ENCODE peak calls at places on chromosomes 2 and 18, in four cellular contexts. C, Z, A and J are unnamed samples.
A peak's percentile ranks its signal among the peaks of the same experiment; 100 is the strongest.

GRCh38 chr2:238290079-238290478 is 1.7 kb upstream of the PER2 start:
- DNase-seq in C (no peak), Z (peak; percentile 83), A (peak; percentile 51), J (no peak)

GRCh38 chr2:44936715-44937687 is 4.5 kb upstream of the SIX3 start:
- DNase-seq in C (peak; percentile 47), Z (no peak), A (no peak), J (no peak)

GRCh38 chr2:229805559-229805958 is 91.2 kb upstream of the DNER start:
- DNase-seq in C (no peak), Z (no peak), A (no peak), J (no peak)

GRCh38 chr2:134892282-134893054 is 26.2 kb upstream of the CCNT2 start:
- DNase-seq in C (no peak), Z (no peak), A (no peak), J (no peak)

GRCh38 chr2:39124000-39124769 is 3.3 kb upstream of the SOS1 start:
- DNase-seq in C (peak; percentile 95), Z (peak; percentile 97), A (peak; percentile 89), J (peak; percentile 92)

GRCh38 chr18:47968006-47968676 is 37.7 kb upstream of the SMAD2 start:
- DNase-seq in C (no peak), Z (no peak), A (no peak), J (no peak)

GRCh38 chr2:217729426-217730058 is 273.3 kb downstream of the TNS1 start:
- DNase-seq in C (peak; percentile 68), Z (no peak), A (no peak), J (no peak)

GRCh38 chr2:13114391-13114790 is 397.7 kb downstream of the TRIB2 start:
- DNase-seq in C (peak; percentile 40), Z (no peak), A (no peak), J (no peak)

GRCh38 chr18:32362484-32362883 is 108.2 kb downstream of the GAREM1 start:
- DNase-seq in C (no peak), Z (no peak), A (no peak), J (no peak)

GRCh38 chr2:143732931-143733330 is 603.7 kb downstream of the ARHGAP15 start:
- DNase-seq in C (no peak), Z (no peak), A (no peak), J (no peak)

GRCh38 chr2:233263045-233263570 is 11.6 kb downstream of the ATG16L1 start:
- DNase-seq in C (no peak), Z (no peak), A (no peak), J (no peak)

GRCh38 chr2:137964066-137964858 is at the start of gene HNMT:
- DNase-seq in C (peak; percentile 59), Z (peak; percentile 100), A (peak; percentile 54), J (no peak)

GRCh38 chr18:48672671-48673340 is 134.0 kb downstream of the CTIF start:
- DNase-seq in C (no peak), Z (no peak), A (no peak), J (no peak)

GRCh38 chr2:25714740-25715139 is 41.4 kb upstream of the DTNB start:
- DNase-seq in C (no peak), Z (no peak), A (no peak), J (peak; percentile 23)

GRCh38 chr2:26477126-26477910 is 606 bp downstream of the OTOF start:
- DNase-seq in C (no peak), Z (no peak), A (peak; percentile 39), J (no peak)

GRCh38 chr18:49935215-49935614 is 121.9 kb upstream of the ACAA2 start:
- DNase-seq in C (no peak), Z (no peak), A (no peak), J (no peak)

DNA sequence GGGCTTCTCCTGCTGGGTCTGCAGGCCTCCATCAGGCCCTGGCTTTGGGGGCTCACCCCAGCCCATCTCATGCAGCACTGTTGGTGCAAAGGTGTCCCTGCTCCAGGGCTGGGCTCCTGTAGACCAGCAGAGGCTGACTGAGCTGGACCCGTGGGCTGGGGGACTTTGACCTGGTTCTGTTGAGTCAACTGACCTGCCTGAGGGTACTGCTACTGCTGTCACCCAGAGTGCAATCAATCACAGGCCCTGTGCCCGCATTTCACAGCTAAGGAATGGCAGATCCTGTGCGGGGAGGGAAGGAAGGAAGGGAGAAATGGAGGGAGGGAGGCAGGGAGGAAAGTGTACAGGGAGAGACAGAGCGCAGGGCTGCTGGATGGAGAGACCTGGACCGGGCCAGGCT is 136.8 kb downstream of the TPO start:
- DNase-seq in C (no peak), Z (no peak), A (no peak), J (no peak)
- TF ChIP-seq FOXM1 in C (no peak), Z (no peak), A (no peak), J (no peak)

GRCh38 chr2:69767034-69767433 is 25.1 kb downstream of the ANXA4 start:
- DNase-seq in C (no peak), Z (no peak), A (no peak), J (no peak)
- TF ChIP-seq FOXM1 in C (no peak), Z (no peak), A (no peak), J (no peak)

GRCh38 chr2:236396818-236397350 is 132.7 kb upstream of the ASB18 start:
- DNase-seq in C (no peak), Z (no peak), A (no peak), J (no peak)

GRCh38 chr2:236394571-236394970 is 130.4 kb upstream of the ASB18 start:
- DNase-seq in C (no peak), Z (no peak), A (no peak), J (no peak)

GRCh38 chr2:236393581-236393980 is 129.4 kb upstream of the ASB18 start:
- DNase-seq in C (no peak), Z (no peak), A (no peak), J (no peak)

GRCh38 chr2:236393101-236393500 is 128.9 kb upstream of the ASB18 start:
- DNase-seq in C (no peak), Z (no peak), A (no peak), J (no peak)

DNA sequence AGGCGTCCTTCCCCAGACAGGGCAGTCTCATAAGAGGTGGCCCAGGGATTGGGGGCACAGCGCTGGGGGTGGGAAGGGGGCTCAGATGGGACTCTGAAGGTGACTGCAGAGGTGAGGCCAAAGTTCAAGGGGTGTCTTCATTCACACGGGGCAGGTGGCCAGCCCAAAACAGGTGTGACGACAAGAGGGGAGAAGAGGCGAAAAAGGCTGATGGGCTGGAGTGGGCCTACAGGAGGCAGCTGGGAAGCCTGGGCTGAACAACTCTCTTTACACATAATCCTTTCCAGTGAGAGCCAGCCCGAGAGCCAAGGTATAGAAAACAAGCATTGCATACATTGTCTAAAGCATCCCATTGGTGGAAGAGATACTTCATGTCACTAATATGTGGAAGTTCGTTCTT is 130.9 kb upstream of the ASB18 start:
- DNase-seq in C (no peak), Z (no peak), A (no peak), J (no peak)
- TF ChIP-seq FOXM1 in C (no peak), Z (no peak), A (no peak), J (no peak)

DNA sequence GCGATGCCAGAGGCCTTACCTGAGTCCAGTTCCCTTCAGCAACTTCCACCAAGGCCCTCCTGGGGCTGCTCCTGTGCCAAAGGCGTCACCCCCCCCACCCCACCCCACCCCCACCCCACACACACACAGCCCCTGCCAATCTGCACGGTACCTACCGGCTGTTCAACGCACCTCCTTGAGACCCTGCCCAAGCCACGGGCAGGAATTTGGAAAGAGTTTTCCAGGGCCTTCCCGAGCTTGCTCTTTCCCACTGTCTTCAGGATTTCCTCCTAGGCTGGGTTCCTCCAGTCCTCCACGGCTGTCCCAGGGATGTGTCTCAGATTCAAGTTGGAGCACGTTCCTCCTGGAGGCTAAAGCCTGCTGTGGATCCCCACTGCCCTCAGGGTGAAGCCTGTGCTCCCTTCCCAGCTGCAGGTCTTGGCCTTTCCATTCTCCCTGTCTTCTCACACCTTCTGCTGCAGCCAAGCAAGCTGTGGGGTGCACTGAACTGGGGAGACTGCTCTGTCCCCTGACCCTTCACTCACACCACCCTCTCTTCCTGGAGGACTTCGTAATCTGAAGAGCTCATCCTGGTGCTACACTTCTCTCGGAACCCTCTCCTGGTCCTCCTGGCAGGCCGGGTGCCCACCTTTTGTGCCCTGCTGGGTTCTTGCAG is 54.8 kb upstream of the HS6ST1 start:
- DNase-seq in C (no peak), Z (no peak), A (no peak), J (no peak)
- TF ChIP-seq FOXM1 in C (no peak), Z (no peak), A (no peak), J (no peak)

DNA sequence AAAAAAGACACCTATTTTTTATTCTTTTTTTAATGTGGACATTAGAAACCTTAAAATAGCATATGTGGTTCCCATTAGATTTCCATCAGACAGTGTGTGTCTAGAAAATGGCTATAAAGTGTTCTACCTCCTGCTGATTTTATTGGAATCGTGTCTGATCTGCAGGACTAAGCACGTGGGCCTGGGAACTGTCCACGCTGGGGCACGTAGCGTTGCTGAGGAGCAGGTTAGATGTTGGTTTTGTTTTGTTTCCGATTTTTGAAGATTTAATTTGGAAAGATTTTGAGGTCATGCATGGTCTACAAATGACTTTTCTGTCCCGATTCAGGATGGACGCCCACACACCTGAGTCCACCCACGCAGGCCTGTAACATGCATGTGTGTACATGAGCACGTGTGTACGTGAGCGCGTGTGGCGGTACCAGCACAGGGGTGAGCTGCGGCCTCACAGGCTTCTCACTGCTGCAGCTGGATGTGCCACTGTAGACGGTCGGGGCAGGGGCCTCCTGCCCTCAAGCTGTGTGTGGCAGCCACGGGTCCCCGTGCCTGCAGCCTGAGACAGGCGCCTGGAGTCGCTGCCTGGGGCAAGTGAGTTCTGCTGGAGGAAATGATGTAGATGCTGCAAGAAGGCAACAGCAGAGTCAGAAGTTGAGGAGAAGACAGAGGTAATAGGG is 99.7 kb upstream of the CTDP1 start:
- DNase-seq in C (no peak), Z (no peak), A (no peak), J (no peak)
- TF ChIP-seq FOXM1 in C (no peak), Z (no peak), A (no peak), J (no peak)

DNA sequence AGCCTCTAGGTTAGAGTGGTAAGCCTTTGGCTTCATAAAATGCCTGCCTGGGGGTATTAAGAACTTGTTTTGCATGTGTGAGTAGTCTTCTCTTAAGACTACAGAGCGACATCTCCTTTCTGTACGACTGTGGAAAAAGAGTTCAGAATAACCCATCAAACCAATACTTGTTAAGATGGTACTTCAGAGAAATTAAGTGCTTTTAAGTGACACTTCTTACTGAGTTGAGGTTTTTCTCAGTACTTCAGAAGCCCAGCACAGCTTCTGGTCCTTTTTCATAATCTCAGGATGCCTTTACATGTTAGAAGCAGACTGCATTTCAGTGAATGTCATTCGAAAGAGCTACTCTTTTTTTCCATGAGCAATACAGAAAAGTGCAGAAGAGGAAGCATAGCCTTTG is 10.8 kb downstream of the XRCC5 start:
- DNase-seq in C (no peak), Z (no peak), A (no peak), J (no peak)
- TF ChIP-seq FOXM1 in C (no peak), Z (no peak), A (no peak), J (no peak)

GRCh38 chr2:86107031-86107430 is 996 bp downstream of the PTCD3 start:
- DNase-seq in C (no peak), Z (no peak), A (no peak), J (no peak)
- TF ChIP-seq FOXM1 in C (no peak), Z (no peak), A (no peak), J (no peak)

GRCh38 chr2:127857494-127857818 is 499 bp downstream of the POLR2D start:
- DNase-seq in C (peak; percentile 52), Z (no peak), A (no peak), J (peak; percentile 23)
- TF ChIP-seq FOXM1 in C (no peak), Z (no peak), A (no peak), J (no peak)

GRCh38 chr2:234286118-234286598 is 210.7 kb downstream of the ARL4C start:
- DNase-seq in C (no peak), Z (no peak), A (no peak), J (no peak)
- TF ChIP-seq FOXM1 in C (no peak), Z (no peak), A (no peak), J (no peak)